ENCODE peak calls at places on chromosome 15, in four cellular contexts. C is GM12891, Q is K562, U is HL-60. T is an unnamed sample.

GRCh38 chr15:67396109-67396508 is 124.8 kb upstream of the C15orf61 start:
- DNase-seq in U (peak), Q (no peak), C (no peak), T (no peak)

GRCh38 chr15:96160800-96161199 is 169.7 kb upstream of the NR2F2 start:
- DNase-seq in C (no peak), U (no peak), Q (no peak), T (no peak)

GRCh38 chr15:77044228-77045042 is 26.5 kb downstream of the TSPAN3 start:
- DNase-seq in C (no peak), U (no peak), Q (no peak), T (no peak)

GRCh38 chr15:92405942-92406341 is 12.3 kb downstream of the ST8SIA2 start:
- DNase-seq in C (no peak), U (no peak), Q (no peak), T (no peak)

GRCh38 chr15:46955576-46955975 is 761.7 kb upstream of the SEMA6D start:
- DNase-seq in C (no peak), U (no peak), Q (no peak), T (no peak)

GRCh38 chr15:62739507-62739906 is 303.0 kb upstream of the TPM1 start:
- DNase-seq in U (no peak), C (no peak), Q (no peak), T (no peak)

GRCh38 chr15:35618260-35619188 is 72.6 kb upstream of the DPH6 start:
- DNase-seq in Q (no peak), U (no peak), C (no peak), T (no peak)

GRCh38 chr15:90016721-90017120 is 15.6 kb downstream of the ZNF710 start:
- DNase-seq in C (no peak), Q (no peak), U (no peak), T (no peak)

GRCh38 chr15:66115568-66116206 is 137.9 kb downstream of the MEGF11 start:
- DNase-seq in Q (no peak), U (no peak), C (no peak), T (no peak)

GRCh38 chr15:78361956-78362506 is 21.9 kb downstream of the CRABP1 start:
- DNase-seq in C (no peak), Q (no peak), U (no peak), T (no peak)

GRCh38 chr15:79828447-79828846 is 68.4 kb downstream of the MTHFS start:
- DNase-seq in U (no peak), C (no peak), Q (no peak), T (no peak)

GRCh38 chr15:68447209-68447608 is 15.2 kb upstream of the ITGA11 start:
- DNase-seq in Q (no peak), U (no peak), C (no peak), T (no peak)

GRCh38 chr15:100175406-100176114 is 166.2 kb downstream of the ADAMTS17 start:
- DNase-seq in C (no peak), Q (no peak), U (no peak), T (no peak)

GRCh38 chr15:52737720-52738119 is 52.4 kb downstream of the ONECUT1 start:
- DNase-seq in C (no peak), Q (no peak), U (no peak), T (no peak)

GRCh38 chr15:69979783-69980182 is 117.9 kb downstream of the TLE3 start:
- DNase-seq in U (no peak), Q (no peak), C (peak), T (peak)

GRCh38 chr15:52019394-52020252 is 604 bp downstream of the MAPK6 start:
- DNase-seq in C (peak), U (peak), Q (peak), T (no peak)

GRCh38 chr15:39181901-39182300 is 399.0 kb upstream of the THBS1 start:
- DNase-seq in Q (no peak), U (no peak), C (no peak), T (no peak)

GRCh38 chr15:101482526-101483371 is 6.8 kb downstream of the PCSK6 start:
- DNase-seq in U (no peak), Q (no peak), C (no peak), T (no peak)

GRCh38 chr15:78264304-78265136 is at the start of gene DNAJA4:
- DNase-seq in U (no peak), C (peak), Q (no peak), T (no peak)

DNA sequence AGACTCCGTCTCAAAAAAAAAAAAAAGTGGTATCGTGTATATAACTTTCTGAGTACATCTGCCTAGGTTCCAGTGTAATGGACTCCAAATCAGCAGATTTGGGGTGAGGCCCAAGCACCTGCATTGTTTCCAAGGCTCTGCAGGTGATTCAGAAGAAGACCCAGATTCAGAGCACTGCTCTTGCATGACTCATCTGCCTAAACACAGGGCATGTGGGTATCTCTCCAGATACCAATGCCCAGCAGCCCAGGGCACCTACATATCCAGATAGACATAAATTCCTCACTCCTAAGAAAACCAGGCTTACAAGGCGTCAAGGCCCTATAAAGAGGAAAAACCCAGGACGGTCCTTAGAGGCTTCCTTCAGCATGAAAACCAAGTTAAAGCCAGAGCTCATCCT is 24.3 kb downstream of the NDUFAF1 start:
- DNase-seq in C (no peak), U (no peak), Q (no peak), T (no peak)
- TF ChIP-seq SPI1 in C (no peak), U (no peak), Q (no peak), T (no peak)

DNA sequence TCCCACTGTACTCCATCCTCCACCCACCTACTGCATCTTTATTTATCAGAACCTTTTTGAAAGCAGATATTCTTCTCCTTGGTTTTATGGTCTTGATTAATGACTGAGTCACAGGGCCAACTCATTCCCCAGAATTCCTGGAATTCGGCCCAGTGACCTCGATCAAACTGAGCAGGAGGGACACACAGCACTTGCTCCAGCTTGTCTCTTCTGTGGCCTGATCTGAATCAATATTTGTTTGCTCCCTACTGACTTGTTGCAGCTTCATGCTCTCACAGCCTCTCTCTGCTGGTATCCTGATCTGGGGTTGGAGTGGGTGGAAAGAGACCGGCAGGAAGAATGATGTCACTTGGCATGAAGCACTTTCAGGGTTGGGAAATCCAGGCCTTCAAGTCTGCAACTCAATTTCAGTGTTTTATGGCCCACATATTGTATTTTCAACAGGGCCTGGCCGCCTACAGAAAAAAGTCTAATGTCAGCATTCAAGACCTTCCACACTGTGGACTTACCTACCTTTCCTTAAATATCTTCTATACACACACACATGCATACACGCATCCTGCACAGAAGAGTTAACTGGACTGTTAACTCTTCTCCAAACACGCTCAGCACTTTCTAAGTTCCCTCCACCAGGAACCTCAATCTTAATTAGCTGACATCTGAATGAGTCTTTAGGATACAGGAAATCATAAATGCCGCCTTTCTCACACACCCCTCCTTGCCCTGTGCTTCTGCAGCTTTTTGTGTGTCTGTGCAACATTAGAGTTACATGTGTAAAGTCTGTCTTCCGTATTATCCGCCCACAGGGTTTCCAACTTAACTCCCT is 4.6 kb downstream of the ANXA2 start:
- DNase-seq in Q (peak), U (no peak), C (no peak), T (no peak)
- TF ChIP-seq SPI1 in Q (no peak), U (no peak), C (no peak), T (no peak)

DNA sequence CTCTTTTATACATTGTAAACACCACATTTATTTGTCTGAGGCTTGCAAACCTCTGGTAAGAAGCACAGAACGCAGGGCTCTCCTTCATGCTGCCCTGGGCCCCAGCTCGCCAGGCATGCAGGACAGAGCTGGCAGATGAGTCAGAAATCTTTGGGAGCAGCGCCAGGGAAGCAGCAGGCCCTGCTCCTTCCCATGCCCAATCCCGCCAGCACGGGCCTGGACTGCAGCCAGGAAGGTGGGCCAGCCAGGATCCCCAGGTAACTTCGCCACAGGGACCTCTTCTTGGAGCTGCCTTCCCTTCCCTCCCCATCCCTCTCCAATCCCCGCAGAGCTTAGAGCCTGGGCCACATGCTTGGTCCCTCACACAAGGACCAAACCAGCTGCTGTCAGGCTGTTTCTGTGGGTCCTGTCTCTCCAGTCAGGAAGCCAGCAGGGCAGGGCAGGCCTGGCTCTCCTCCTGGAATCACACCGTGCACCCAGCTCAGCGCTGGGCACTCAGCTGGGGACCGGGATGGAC is 8.8 kb downstream of the STOML1 start:
- DNase-seq in Q (no peak), U (no peak), C (no peak), T (no peak)
- TF ChIP-seq SPI1 in Q (no peak), U (no peak), C (no peak), T (no peak)

GRCh38 chr15:48754011-48754410 is 56.9 kb downstream of the CEP152 start:
- DNase-seq in U (no peak), Q (no peak), C (no peak), T (no peak)
- TF ChIP-seq SPI1 in U (no peak), Q (no peak), C (no peak), T (no peak)